ENCODE peak calls at places on chromosome 11, in ten cellular contexts. V is HCT116, Y is OCI-LY7, F is nephron progenitor cell, R is mucosa of descending colon, Z is lower lobe of right lung, G is endothelial cell, B is BE2C, M is fibroblast of mammary gland, W is H1. H is an unnamed sample.

GRCh38 chr11:71948314-71949027 is 19.6 kb downstream of the RNF121 start:
- DNase-seq in V (no peak), Y (no peak), F (no peak), R (no peak), Z (no peak), G (no peak), B (no peak), M (no peak), W (no peak), H (no peak)

GRCh38 chr11:94544582-94544831 is 786 bp downstream of the FUT4 start:
- DNase-seq in V (no peak), Y (no peak), F (no peak), R (peak; percentile 71), Z (peak; percentile 60), G (peak; percentile 26), B (no peak), M (no peak), W (no peak), H (no peak)

GRCh38 chr11:69947772-69948255 is 128.6 kb upstream of the FGF3 start:
- DNase-seq in V (peak; percentile 51), Y (no peak), F (no peak), R (no peak), Z (no peak), G (no peak), B (no peak), M (no peak), W (no peak), H (peak; percentile 62)

GRCh38 chr11:33515347-33515746 is 185.3 kb downstream of the C11orf91 start:
- DNase-seq in V (no peak), Y (peak; percentile 72), F (no peak), R (no peak), Z (no peak), G (no peak), B (no peak), M (peak; percentile 96), W (no peak), H (no peak)

GRCh38 chr11:66413167-66413566 is 7.7 kb upstream of the NPAS4 start:
- DNase-seq in V (no peak), Y (no peak), F (no peak), R (no peak), Z (no peak), G (no peak), B (no peak), M (no peak), W (no peak), H (no peak)

GRCh38 chr11:57360991-57361390 is 20.0 kb downstream of the PRG3 start:
- DNase-seq in V (no peak), Y (no peak), F (no peak), R (no peak), Z (no peak), G (no peak), B (no peak), M (no peak), W (no peak), H (peak; percentile 42)

GRCh38 chr11:123608371-123608770 is 46.1 kb downstream of the SCN3B start:
- DNase-seq in V (no peak), Y (no peak), F (no peak), R (no peak), Z (no peak), G (no peak), B (no peak), M (no peak), W (no peak), H (no peak)

GRCh38 chr11:94129505-94130335 is 1.1 kb downstream of the PANX1 start:
- DNase-seq in V (peak; percentile 56), Y (peak; percentile 50), F (no peak), R (peak; percentile 92), Z (no peak), G (no peak), B (no peak), M (peak; percentile 36), W (peak; percentile 33), H (no peak)

GRCh38 chr11:65900125-65900898 is at the start of gene FOSL1:
- DNase-seq in V (peak; percentile 97), Y (peak; percentile 68), F (peak; percentile 74), R (peak; percentile 96), Z (peak; percentile 96), G (peak; percentile 46), B (no peak), M (peak; percentile 95), W (peak; percentile 93), H (peak; percentile 96)

GRCh38 chr11:68077617-68078592 is 39.1 kb downstream of the TCIRG1 start:
- DNase-seq in V (no peak), Y (no peak), F (no peak), R (no peak), Z (no peak), G (no peak), B (no peak), M (no peak), W (no peak), H (no peak)

GRCh38 chr11:34565417-34566208 is 52.0 kb upstream of the ELF5 start:
- DNase-seq in V (peak; percentile 32), Y (peak; percentile 5), F (no peak), R (no peak), Z (no peak), G (peak; percentile 26), B (peak; percentile 7), M (no peak), W (no peak), H (no peak)

GRCh38 chr11:132626446-132626845 is 905.9 kb downstream of the OPCML start:
- DNase-seq in V (no peak), Y (no peak), F (no peak), R (no peak), Z (no peak), G (no peak), B (no peak), M (no peak), W (no peak), H (no peak)

GRCh38 chr11:127182586-127183203 is 182.1 kb upstream of the KIRREL3 start:
- DNase-seq in V (no peak), Y (no peak), F (no peak), R (no peak), Z (no peak), G (no peak), B (peak; percentile 80), M (no peak), W (no peak), H (no peak)

GRCh38 chr11:125287467-125288232 is 123.1 kb downstream of the PKNOX2 start:
- DNase-seq in V (no peak), Y (no peak), F (peak; percentile 62), R (no peak), Z (no peak), G (peak; percentile 44), B (no peak), M (peak; percentile 24), W (no peak), H (no peak)

GRCh38 chr11:113874920-113875413 is 405 bp downstream of the USP28 start:
- DNase-seq in V (no peak), Y (no peak), F (no peak), R (no peak), Z (no peak), G (no peak), B (no peak), M (peak; percentile 27), W (no peak), H (no peak)

GRCh38 chr11:14015711-14016110 is 53.2 kb downstream of the SPON1 start:
- DNase-seq in V (peak; percentile 51), Y (no peak), F (no peak), R (no peak), Z (no peak), G (no peak), B (no peak), M (peak; percentile 72), W (no peak), H (no peak)

GRCh38 chr11:114154271-114155047 is 94.9 kb downstream of the ZBTB16 start:
- DNase-seq in V (no peak), Y (no peak), F (no peak), R (no peak), Z (no peak), G (no peak), B (no peak), M (peak; percentile 96), W (no peak), H (no peak)

GRCh38 chr11:65982824-65983588 is 19.0 kb downstream of the EIF1AD start:
- DNase-seq in V (no peak), Y (no peak), F (no peak), R (no peak), Z (no peak), G (no peak), B (no peak), M (no peak), W (no peak), H (no peak)

GRCh38 chr11:60887531-60887930 is 18.9 kb downstream of the PRPF19 start:
- DNase-seq in V (peak; percentile 31), Y (peak; percentile 57), F (peak; percentile 47), R (no peak), Z (no peak), G (peak; percentile 62), B (peak; percentile 51), M (peak; percentile 69), W (peak; percentile 60), H (no peak)

DNA sequence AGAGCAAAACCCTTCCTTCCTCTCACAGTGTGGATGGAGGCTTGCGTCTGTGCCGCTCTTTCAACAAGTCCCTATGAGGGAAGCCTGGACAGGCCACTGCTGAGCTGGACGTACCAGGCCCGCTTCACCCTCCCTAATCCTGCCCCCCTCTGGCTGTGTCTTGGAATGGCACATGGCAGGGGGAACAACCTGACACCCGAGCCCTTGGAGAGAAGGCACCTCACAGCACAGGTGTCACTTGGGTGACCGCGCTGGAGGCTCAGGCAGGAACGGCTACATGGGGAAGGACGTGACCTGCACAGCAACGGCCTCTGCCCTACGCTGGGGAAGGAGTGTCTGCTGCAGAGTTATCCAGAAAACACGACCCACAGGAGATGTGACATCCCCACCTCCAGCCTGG is 11.0 kb downstream of the CARS1 start:
- DNase-seq in V (no peak), Y (no peak), F (peak; percentile 23), R (no peak), Z (no peak), G (peak; percentile 28), B (no peak), M (no peak), W (no peak), H (no peak)
- TF ChIP-seq CTCF in V (peak; percentile 50), Y (peak; percentile 31), F (no peak), R (no peak), Z (no peak), G (peak; percentile 20), B (peak; percentile 6), M (peak; percentile 32), W (peak; percentile 43), H (no peak)

GRCh38 chr11:130913268-130913667 is 3.0 kb downstream of the SNX19 start:
- DNase-seq in V (no peak), Y (no peak), F (no peak), R (no peak), Z (no peak), G (no peak), B (no peak), M (no peak), W (no peak), H (no peak)
- TF ChIP-seq CTCF in V (no peak), Y (no peak), F (no peak), R (no peak), Z (no peak), G (no peak), B (no peak), M (no peak), W (no peak), H (no peak)

GRCh38 chr11:12764187-12764914 is 90.1 kb downstream of the TEAD1 start:
- DNase-seq in V (no peak), Y (no peak), F (no peak), R (no peak), Z (no peak), G (no peak), B (peak; percentile 73), M (no peak), W (no peak), H (no peak)
- TF ChIP-seq CTCF in V (no peak), Y (no peak), F (no peak), R (no peak), Z (no peak), G (no peak), B (peak; percentile 18), M (no peak), W (no peak), H (no peak)

GRCh38 chr11:84261707-84262106 is 975.5 kb upstream of the CCDC90B start:
- DNase-seq in V (no peak), Y (no peak), F (no peak), R (no peak), Z (no peak), G (peak; percentile 24), B (peak; percentile 46), M (peak; percentile 18), W (peak; percentile 46), H (no peak)
- TF ChIP-seq CTCF in V (peak; percentile 19), Y (peak; percentile 32), F (peak; percentile 21), R (no peak), Z (peak; percentile 36), G (peak; percentile 37), B (peak; percentile 67), M (peak; percentile 21), W (peak; percentile 56), H (no peak)

H was measured in spleen.